ENCODE peak calls at places on chromosomes 4 and X, in four cellular contexts. K is heart left ventricle, S is adipocyte, N is thyroid gland. T is an unnamed sample. For H3K36me3 and H3K27me3, the result is how much of the 10 kb centered on the place peaks cover.

GRCh38 chrX:12997898-12998687 is 23.2 kb downstream of the TMSB4X start:
- DNase-seq in S (no peak), N (no peak), K (no peak), T (no peak)

GRCh38 chr4:123505457-123506310 is 109.1 kb downstream of the SPRY1 start:
- DNase-seq in S (peak), K (peak), N (peak), T (peak)

GRCh38 chrX:12947545-12948235 is 27.2 kb upstream of the TMSB4X start:
- DNase-seq in K (no peak), S (no peak), N (no peak), T (no peak)

GRCh38 chr4:169881769-169882168 is 124.0 kb upstream of the HPF1 start:
- DNase-seq in N (no peak), K (no peak), S (no peak), T (no peak)

GRCh38 chr4:70903282-70903603 is 1.1 kb downstream of the MOB1B start:
- DNase-seq in S (peak), N (peak), K (no peak), T (peak)

GRCh38 chr4:72319596-72319995 is 249.4 kb downstream of the ADAMTS3 start:
- DNase-seq in S (peak), N (peak), K (no peak), T (no peak)

GRCh38 chr4:7571736-7572135 is 137.0 kb upstream of the PSAPL1 start:
- DNase-seq in K (no peak), S (no peak), N (no peak), T (no peak)

GRCh38 chr4:184843984-184844554 is 18.3 kb upstream of the ACSL1 start:
- DNase-seq in N (no peak), S (no peak), K (no peak), T (no peak)

GRCh38 chr4:185209031-185209851 is at the start of gene SNX25:
- DNase-seq in S (peak), K (peak), N (peak), T (peak)

GRCh38 chr4:25284466-25284865 is 28.1 kb upstream of the ZCCHC4 start:
- DNase-seq in N (no peak), K (no peak), S (no peak), T (no peak)

GRCh38 chr4:55116450-55116849 is 8.9 kb downstream of the KDR start:
- DNase-seq in N (no peak), S (no peak), K (no peak), T (no peak)

GRCh38 chrX:46257451-46257879 is 287.8 kb downstream of the ZNF674 start:
- DNase-seq in N (no peak), S (no peak), K (no peak), T (no peak)

DNA sequence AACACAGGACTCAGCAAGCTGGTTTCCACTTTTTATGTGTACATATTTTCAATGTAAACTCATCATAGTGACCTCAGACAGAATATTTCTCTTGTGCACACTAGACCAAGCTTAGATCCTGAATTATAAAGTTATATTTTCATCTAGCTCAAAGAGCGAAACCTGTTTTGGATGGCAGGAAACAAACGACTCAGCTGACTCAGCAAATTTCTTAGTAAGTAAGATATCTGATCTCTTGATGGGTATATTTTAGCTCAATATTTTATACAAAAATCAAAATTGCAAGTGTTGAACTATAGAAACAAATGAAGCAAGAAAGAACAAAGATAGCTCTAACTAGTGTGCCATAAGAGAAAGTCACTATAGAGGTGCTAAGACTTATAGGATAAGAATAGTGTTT is 1114.5 kb downstream of the STPG2 start:
- DNase-seq in S (no peak), K (no peak), N (no peak), T (no peak)
- H3K4me3 ChIP-seq in S (no peak), K (no peak), N (no peak), T (no peak)

GRCh38 chr4:39342731-39343130 is 23.4 kb downstream of the RFC1 start:
- DNase-seq in N (no peak), K (no peak), S (no peak), T (no peak)
- H3K36me3 ChIP-seq in N (under half), K (under half), S (under half), T (under half)

GRCh38 chr4:147635348-147635747 is 18.2 kb downstream of the TMEM184C start:
- DNase-seq in K (no peak), S (no peak), N (no peak), T (no peak)
- H3K27me3 ChIP-seq in K (under half), S (under half), N (under half), T (under half)

DNA sequence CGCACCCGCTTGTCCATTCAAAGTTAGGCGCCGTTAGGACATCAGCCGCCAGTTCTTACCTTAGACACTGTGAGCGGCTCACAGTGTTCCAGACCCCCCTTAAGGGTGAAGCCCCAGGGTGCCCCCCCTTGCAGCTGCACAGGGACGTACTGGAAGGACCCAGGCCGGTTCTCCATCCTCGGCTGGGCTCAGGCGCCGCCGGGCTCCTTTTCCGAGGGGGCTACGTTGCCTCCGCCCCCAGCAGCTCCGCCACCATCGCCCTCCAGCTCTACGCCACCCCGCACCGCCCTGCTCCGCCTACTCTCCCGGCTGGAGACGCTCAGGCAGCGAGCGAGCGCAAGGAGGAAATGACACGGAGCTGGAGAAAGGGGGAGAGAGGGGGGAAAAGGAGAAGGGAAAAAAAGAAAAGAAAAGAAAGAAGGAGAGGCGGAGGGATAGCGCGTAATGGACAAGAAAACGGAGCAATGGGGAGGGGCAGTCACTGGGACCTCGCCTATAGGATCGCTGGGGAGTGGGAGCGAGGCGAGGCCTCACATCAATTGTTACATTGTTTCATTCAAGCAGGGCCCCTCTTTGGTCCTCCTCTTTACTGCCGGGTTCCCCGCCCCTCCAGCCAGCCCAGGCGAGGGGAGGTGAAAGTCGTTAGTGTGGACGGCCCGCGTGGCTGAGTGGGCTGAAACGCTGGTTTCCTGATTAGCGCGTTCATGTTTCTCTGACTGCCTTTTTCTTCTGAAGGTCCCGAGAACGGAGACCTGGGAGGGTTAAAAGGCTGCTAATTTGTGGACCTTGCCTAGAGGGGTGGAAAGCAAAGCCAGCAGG is at the start of gene SHROOM4:
- DNase-seq in N (peak), S (peak), K (peak), T (peak)
- H3K4me3 ChIP-seq in N (peak), S (peak), K (peak), T (peak)

DNA sequence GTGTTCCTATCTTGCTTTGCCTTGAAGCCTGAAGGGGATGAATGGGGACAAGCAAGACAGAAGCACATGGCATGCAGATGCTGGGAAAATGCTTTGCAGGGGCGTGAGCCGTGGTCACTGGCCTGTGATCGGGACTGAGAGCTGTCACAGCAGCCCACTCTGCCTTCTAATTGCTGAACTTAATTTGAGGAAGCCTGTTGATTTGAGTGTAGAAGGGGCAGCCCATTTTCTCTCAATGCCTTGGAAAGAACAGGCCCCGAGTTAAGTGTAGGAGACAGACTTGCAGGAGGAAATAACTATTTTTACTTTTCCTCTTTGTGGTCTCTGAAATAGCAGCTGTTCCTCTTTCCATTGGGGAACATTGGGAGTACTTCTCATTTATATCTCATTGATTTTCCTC is 26.1 kb upstream of the TBC1D1 start:
- DNase-seq in S (no peak), K (no peak), N (no peak), T (no peak)
- H3K36me3 ChIP-seq in S (under half), K (under half), N (under half), T (under half)

DNA sequence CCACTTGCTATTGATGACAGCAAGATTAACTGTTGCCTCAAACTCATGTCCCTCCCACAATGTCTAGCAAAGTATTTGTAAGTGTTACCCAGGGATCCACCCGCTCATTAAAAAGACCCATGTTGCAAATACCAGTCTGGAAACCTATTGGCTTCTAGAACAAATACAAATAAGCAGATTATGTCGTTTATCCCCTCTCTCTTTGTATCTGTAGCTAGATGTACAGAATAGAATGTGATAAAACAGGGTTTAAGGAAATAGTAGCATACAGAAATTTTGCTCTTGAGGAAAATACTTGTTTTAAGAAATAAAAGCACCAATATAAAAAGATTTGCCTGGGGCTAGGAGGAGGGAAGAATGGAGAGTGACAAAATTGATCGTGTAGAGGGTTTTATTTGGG is 142.7 kb upstream of the ZIC3 start:
- DNase-seq in S (no peak), N (no peak), K (no peak), T (no peak)
- H3K27me3 ChIP-seq in S (under half), N (under half), K (half or more), T (under half)

GRCh38 chr4:173917255-173917960 is 366.1 kb downstream of the FBXO8 start:
- DNase-seq in N (no peak), K (no peak), S (peak), T (peak)
- H3K4me3 ChIP-seq in N (no peak), K (no peak), S (peak), T (no peak)

DNA sequence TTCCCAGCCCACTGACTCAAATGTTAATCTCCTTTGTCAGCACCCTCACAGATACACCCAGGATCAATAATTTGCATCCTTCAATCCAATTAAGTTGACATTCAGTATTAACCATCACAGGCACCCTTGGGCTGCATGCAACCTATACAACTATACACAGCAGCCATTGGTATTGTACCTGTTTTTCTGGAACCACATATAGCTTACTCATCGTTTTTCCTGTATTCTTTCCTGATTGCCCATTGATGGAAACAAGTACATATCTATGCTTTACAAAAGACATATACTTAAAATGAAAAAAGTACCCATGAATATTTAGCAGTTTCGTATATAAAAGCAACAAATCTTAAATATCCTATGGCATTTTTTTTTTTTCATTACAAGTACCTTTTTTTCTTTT is 3.7 kb upstream of the FOXR2 start:
- DNase-seq in N (no peak), S (no peak), K (no peak), T (no peak)
- H3K36me3 ChIP-seq in N (under half), S (under half), K (under half), T (under half)

DNA sequence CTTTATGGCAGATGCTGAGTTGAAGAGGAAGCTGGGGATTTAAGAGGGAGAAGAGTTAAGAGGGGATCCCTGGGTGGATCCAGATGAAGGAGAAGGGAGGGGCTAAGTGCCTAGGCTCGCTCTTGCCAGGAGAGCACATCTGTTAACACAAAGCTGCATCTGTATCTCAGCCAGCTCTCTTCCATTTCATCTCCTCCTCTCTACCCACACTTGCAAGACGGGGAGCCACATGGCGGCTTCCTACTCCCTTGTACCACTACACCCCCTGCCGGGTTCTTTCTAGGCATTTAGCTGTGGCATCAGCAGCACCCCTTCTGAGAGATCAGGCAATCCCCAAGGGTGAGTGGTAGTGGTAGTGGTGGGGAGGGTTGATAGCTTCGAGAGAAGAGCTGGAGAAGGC is 73.4 kb downstream of the RTL9 start:
- DNase-seq in S (no peak), K (no peak), N (no peak), T (no peak)
- H3K27me3 ChIP-seq in S (under half), K (under half), N (under half), T (under half)

DNA sequence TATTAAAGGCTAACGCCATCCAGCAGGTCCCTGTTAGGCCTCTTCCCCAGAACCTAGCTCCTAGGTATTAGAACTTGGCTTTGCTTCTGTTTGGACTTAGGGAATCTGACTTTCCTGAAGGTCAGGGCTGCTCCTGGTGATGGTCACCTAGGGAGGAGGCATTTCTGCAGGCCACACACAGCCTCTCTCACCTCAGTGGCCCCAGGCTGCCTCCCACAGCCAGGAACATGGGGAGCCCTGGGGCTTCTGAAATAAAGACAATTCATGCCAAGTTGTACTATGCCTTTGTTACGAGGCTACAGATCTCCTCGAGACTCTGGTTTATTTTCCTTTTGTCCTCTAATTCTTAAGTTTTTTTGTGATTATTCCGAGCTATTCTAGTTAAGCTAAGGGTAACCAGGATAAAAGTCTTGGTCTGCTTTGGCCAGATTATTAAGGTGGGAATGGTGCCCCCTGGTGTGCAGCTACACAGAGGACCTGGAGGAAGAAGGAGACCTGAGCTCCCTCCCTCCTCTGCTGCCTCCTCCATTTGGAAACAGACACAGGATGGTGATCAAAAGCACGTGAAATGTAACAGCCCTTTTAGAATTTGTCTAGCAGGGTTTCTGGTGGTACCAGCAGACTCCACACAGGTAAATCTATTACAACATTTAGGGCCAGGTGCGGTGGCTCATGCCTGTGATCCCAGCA is 131.0 kb downstream of the DCLK2 start:
- DNase-seq in K (peak), S (peak), N (peak), T (no peak)
- H3K4me3 ChIP-seq in K (no peak), S (no peak), N (no peak), T (no peak)

T was measured in H7.